ENCODE peak calls at places on chromosomes 16 and 17, in seven cellular contexts. R, H, J, W, X, K and S are unnamed samples.
A peak's percentile ranks its signal among the peaks of the same experiment; 100 is the strongest.

GRCh38 chr16:85403693-85404092 is 209.4 kb upstream of the GSE1 start:
- DNase-seq in R (no peak), H (no peak), J (no peak), W (no peak), X (no peak), K (no peak), S (no peak)

GRCh38 chr17:60398227-60398959 is 6.5 kb upstream of the USP32 start:
- DNase-seq in R (no peak), H (no peak), J (no peak), W (no peak), X (no peak), K (no peak), S (no peak)

GRCh38 chr16:28259091-28259780 is 33.1 kb upstream of the SBK1 start:
- DNase-seq in R (no peak), H (no peak), J (peak; percentile 37), W (no peak), X (no peak), K (no peak), S (no peak)

GRCh38 chr17:67024736-67025135 is 19.6 kb upstream of the CACNG1 start:
- DNase-seq in R (no peak), H (no peak), J (no peak), W (no peak), X (no peak), K (no peak), S (no peak)

GRCh38 chr16:65769055-65769465 is 597.4 kb upstream of the CDH5 start:
- DNase-seq in R (no peak), H (no peak), J (no peak), W (no peak), X (no peak), K (peak; percentile 20), S (no peak)

GRCh38 chr16:79805621-79806020 is 205.1 kb upstream of the MAF start:
- DNase-seq in R (no peak), H (no peak), J (no peak), W (no peak), X (no peak), K (peak; percentile 53), S (peak; percentile 2)

GRCh38 chr17:21246698-21247097 is 6.5 kb downstream of the NATD1 start:
- DNase-seq in R (no peak), H (no peak), J (no peak), W (no peak), X (no peak), K (no peak), S (no peak)

GRCh38 chr17:59427996-59428395 is 96.5 kb downstream of the YPEL2 start:
- DNase-seq in R (no peak), H (no peak), J (no peak), W (no peak), X (no peak), K (peak; percentile 25), S (no peak)

GRCh38 chr16:11165349-11165748 is 90.7 kb downstream of the SOCS1 start:
- DNase-seq in R (no peak), H (no peak), J (no peak), W (no peak), X (no peak), K (no peak), S (no peak)

GRCh38 chr17:15466131-15466530 is 1.3 kb downstream of the CDRT4 start:
- DNase-seq in R (no peak), H (no peak), J (no peak), W (no peak), X (no peak), K (no peak), S (no peak)

GRCh38 chr17:40168262-40168832 is 8.9 kb upstream of the RAPGEFL1 start:
- DNase-seq in R (no peak), H (no peak), J (no peak), W (no peak), X (no peak), K (peak; percentile 82), S (peak; percentile 62)

GRCh38 chr16:10827691-10828341 is 9.2 kb upstream of the TVP23A start:
- DNase-seq in R (peak; percentile 92), H (peak; percentile 90), J (peak; percentile 71), W (no peak), X (no peak), K (peak; percentile 97), S (peak; percentile 91)

GRCh38 chr17:48155889-48156670 is 48.5 kb downstream of the SNX11 start:
- DNase-seq in R (no peak), H (no peak), J (no peak), W (no peak), X (no peak), K (peak; percentile 19), S (no peak)

GRCh38 chr17:81125573-81126081 is 39.7 kb upstream of the PVALEF start:
- DNase-seq in R (no peak), H (no peak), J (no peak), W (no peak), X (no peak), K (no peak), S (peak; percentile 94)

GRCh38 chr17:66406701-66407644 is 104.6 kb downstream of the PRKCA start:
- DNase-seq in R (no peak), H (no peak), J (no peak), W (no peak), X (no peak), K (no peak), S (no peak)

GRCh38 chr17:63279498-63280230 is 166.4 kb downstream of the CYB561 start:
- DNase-seq in R (no peak), H (no peak), J (no peak), W (no peak), X (no peak), K (no peak), S (no peak)

GRCh38 chr17:74574489-74575142 is 7.3 kb upstream of the CD300H start:
- DNase-seq in R (no peak), H (no peak), J (no peak), W (no peak), X (no peak), K (no peak), S (no peak)

GRCh38 chr16:4564661-4565267 is 8.6 kb downstream of the C16orf96 start:
- DNase-seq in R (no peak), H (no peak), J (no peak), W (no peak), X (no peak), K (no peak), S (no peak)

GRCh38 chr16:28910046-28911031 is 14.7 kb downstream of the RABEP2 start:
- DNase-seq in R (no peak), H (no peak), J (no peak), W (no peak), X (no peak), K (no peak), S (peak; percentile 22)

GRCh38 chr16:51129105-51129504 is 22.0 kb downstream of the SALL1 start:
- DNase-seq in R (no peak), H (no peak), J (no peak), W (no peak), X (no peak), K (peak; percentile 55), S (no peak)

GRCh38 chr17:16923097-16923903 is 48.6 kb downstream of the TNFRSF13B start:
- DNase-seq in R (peak; percentile 56), H (no peak), J (no peak), W (no peak), X (no peak), K (no peak), S (no peak)

GRCh38 chr16:17452931-17453330 is 17.8 kb downstream of the XYLT1 start:
- DNase-seq in R (no peak), H (no peak), J (no peak), W (no peak), X (no peak), K (no peak), S (no peak)

GRCh38 chr17:78134899-78135385 is 4.4 kb downstream of the TMC8 start:
- DNase-seq in R (no peak), H (no peak), J (no peak), W (no peak), X (no peak), K (no peak), S (no peak)

GRCh38 chr16:49811630-49812334 is 44.1 kb downstream of the ZNF423 start:
- DNase-seq in R (peak; percentile 60), H (no peak), J (peak; percentile 68), W (no peak), X (no peak), K (peak; percentile 54), S (peak; percentile 89)

GRCh38 chr17:72385482-72385881 is 264.7 kb downstream of the SOX9 start:
- DNase-seq in R (no peak), H (no peak), J (no peak), W (no peak), X (no peak), K (no peak), S (no peak)

GRCh38 chr16:75494184-75494583 is 1.1 kb downstream of the CHST6 start:
- DNase-seq in R (no peak), H (no peak), J (no peak), W (no peak), X (no peak), K (no peak), S (no peak)

GRCh38 chr17:58667934-58668597 is 23.8 kb downstream of the TEX14 start:
- DNase-seq in R (no peak), H (no peak), J (no peak), W (no peak), X (no peak), K (no peak), S (peak; percentile 13)

GRCh38 chr17:50365165-50365564 is 7.8 kb downstream of the MRPL27 start:
- DNase-seq in R (no peak), H (no peak), J (no peak), W (no peak), X (no peak), K (no peak), S (no peak)

GRCh38 chr17:67993998-67994361 is 2.3 kb downstream of the C17orf58 start:
- DNase-seq in R (no peak), H (no peak), J (no peak), W (no peak), X (no peak), K (no peak), S (no peak)

GRCh38 chr16:4327782-4328579 is 12.1 kb downstream of the GLIS2 start:
- DNase-seq in R (peak; percentile 92), H (peak; percentile 87), J (peak; percentile 79), W (no peak), X (no peak), K (peak; percentile 87), S (peak; percentile 49)

GRCh38 chr16:22648941-22649340 is 138.2 kb downstream of the NPIPB5 start:
- DNase-seq in R (no peak), H (no peak), J (no peak), W (no peak), X (no peak), K (no peak), S (no peak)

GRCh38 chr17:81573794-81574642 is 21.9 kb upstream of the FAAP100 start:
- DNase-seq in R (no peak), H (no peak), J (no peak), W (no peak), X (no peak), K (no peak), S (no peak)

GRCh38 chr16:5916711-5917191 is 819.2 kb upstream of the EEF2KMT start:
- DNase-seq in R (no peak), H (no peak), J (no peak), W (no peak), X (no peak), K (peak; percentile 19), S (no peak)

GRCh38 chr16:27174007-27174406 is 29.3 kb upstream of the KDM8 start:
- DNase-seq in R (no peak), H (no peak), J (no peak), W (no peak), X (no peak), K (no peak), S (no peak)

GRCh38 chr16:71883849-71884638 is at the start of gene ZNF821:
- DNase-seq in R (peak; percentile 83), H (peak; percentile 85), J (peak; percentile 84), W (peak; percentile 34), X (peak; percentile 52), K (peak; percentile 93), S (peak; percentile 78)

GRCh38 chr17:1107777-1108559 is 71.8 kb downstream of the ABR start:
- DNase-seq in R (peak; percentile 90), H (peak; percentile 58), J (no peak), W (no peak), X (no peak), K (no peak), S (peak; percentile 72)